ENCODE peak calls at places on chromosomes 5 and 9, in four cellular contexts. One of them, this sample, is unnamed.

GRCh38 chr9:128335914-128336313 is 4.4 kb upstream of the SLC27A4 start:
- DNase-seq in omental fat pad: no peak
- DNase-seq in stimulated activated CD4-positive, alpha-beta T cell treated with anti-CD3 and anti-CD28 coated beads, Interleukin-4, amount 100 ng/mL, for 4 hours: no peak
- DNase-seq in pancreas: no peak
- DNase-seq in this sample: no peak

GRCh38 chr5:13108281-13108680 is 836.2 kb downstream of the DNAH5 start:
- DNase-seq in pancreas: no peak
- DNase-seq in stimulated activated CD4-positive, alpha-beta T cell treated with anti-CD3 and anti-CD28 coated beads, Interleukin-4, amount 100 ng/mL, for 4 hours: no peak
- DNase-seq in omental fat pad: no peak
- DNase-seq in this sample: no peak

GRCh38 chr9:36486933-36487481 is 85.7 kb upstream of the MELK start:
- DNase-seq in stimulated activated CD4-positive, alpha-beta T cell treated with anti-CD3 and anti-CD28 coated beads, Interleukin-4, amount 100 ng/mL, for 4 hours: peak
- DNase-seq in pancreas: peak
- DNase-seq in omental fat pad: peak
- DNase-seq in this sample: no peak

GRCh38 chr5:81552844-81553569 is 159.1 kb upstream of the ACOT12 start:
- DNase-seq in pancreas: no peak
- DNase-seq in omental fat pad: no peak
- DNase-seq in stimulated activated CD4-positive, alpha-beta T cell treated with anti-CD3 and anti-CD28 coated beads, Interleukin-4, amount 100 ng/mL, for 4 hours: no peak
- DNase-seq in this sample: no peak

GRCh38 chr9:95087659-95088242 is 229.8 kb downstream of the FANCC start:
- DNase-seq in pancreas: no peak
- DNase-seq in stimulated activated CD4-positive, alpha-beta T cell treated with anti-CD3 and anti-CD28 coated beads, Interleukin-4, amount 100 ng/mL, for 4 hours: no peak
- DNase-seq in omental fat pad: no peak
- DNase-seq in this sample: no peak

GRCh38 chr5:109844695-109845094 is 155.0 kb downstream of the MAN2A1 start:
- DNase-seq in omental fat pad: no peak
- DNase-seq in stimulated activated CD4-positive, alpha-beta T cell treated with anti-CD3 and anti-CD28 coated beads, Interleukin-4, amount 100 ng/mL, for 4 hours: no peak
- DNase-seq in pancreas: no peak
- DNase-seq in this sample: no peak

GRCh38 chr9:130943780-130944179 is 4.7 kb upstream of the FIBCD1 start:
- DNase-seq in omental fat pad: no peak
- DNase-seq in pancreas: no peak
- DNase-seq in stimulated activated CD4-positive, alpha-beta T cell treated with anti-CD3 and anti-CD28 coated beads, Interleukin-4, amount 100 ng/mL, for 4 hours: no peak
- DNase-seq in this sample: no peak

GRCh38 chr5:148887123-148887881 is 60.9 kb downstream of the ADRB2 start:
- DNase-seq in omental fat pad: no peak
- DNase-seq in stimulated activated CD4-positive, alpha-beta T cell treated with anti-CD3 and anti-CD28 coated beads, Interleukin-4, amount 100 ng/mL, for 4 hours: no peak
- DNase-seq in pancreas: no peak
- DNase-seq in this sample: no peak

GRCh38 chr9:133932633-133933032 is 59.5 kb downstream of the VAV2 start:
- DNase-seq in stimulated activated CD4-positive, alpha-beta T cell treated with anti-CD3 and anti-CD28 coated beads, Interleukin-4, amount 100 ng/mL, for 4 hours: no peak
- DNase-seq in pancreas: no peak
- DNase-seq in omental fat pad: no peak
- DNase-seq in this sample: no peak

This sample was measured in ascending aorta.